ENCODE peak calls at places on chromosome 20, in ten cellular contexts. S is mucosa of descending colon; E is NCI-H187 treated with DMSO at 0.1 percent for 48 hours; Q is stimulated activated CD4-positive, alpha-beta T cell treated with anti-CD3 and anti-CD28 coated beads, Interleukin-1b, Interleukin-23, amount 100 ng/mL, for 1 hour; O is left colon; P is A549; V is NCI-H1105; H is SK-MEL-5; D is central memory CD4-positive, alpha-beta T cell; B is ACHN. A is an unnamed sample.

GRCh38 chr20:61185181-61185580 is 66.9 kb upstream of the CDH4 start:
- DNase-seq in S (no peak), E (no peak), Q (no peak), O (no peak), P (no peak), V (no peak), H (no peak), D (no peak), B (no peak), A (no peak)

GRCh38 chr20:49483706-49484101 is 1.2 kb upstream of the KCNB1 start:
- DNase-seq in S (no peak), E (no peak), Q (no peak), O (no peak), P (no peak), V (no peak), H (no peak), D (no peak), B (no peak), A (no peak)

GRCh38 chr20:44068780-44069191 is 118.2 kb downstream of the JPH2 start:
- DNase-seq in S (no peak), E (no peak), Q (no peak), O (no peak), P (no peak), V (no peak), H (no peak), D (no peak), B (no peak), A (no peak)

GRCh38 chr20:11553603-11554002 is 364.1 kb upstream of the BTBD3 start:
- DNase-seq in S (no peak), E (no peak), Q (no peak), O (no peak), P (peak), V (no peak), H (peak), D (no peak), B (peak), A (no peak)

GRCh38 chr20:63497946-63498935 is 642 bp downstream of the EEF1A2 start:
- DNase-seq in S (no peak), E (no peak), Q (no peak), O (no peak), P (peak), V (peak), H (no peak), D (no peak), B (peak), A (no peak)

GRCh38 chr20:36259177-36259835 is 23.0 kb downstream of the AAR2 start:
- DNase-seq in S (no peak), E (no peak), Q (no peak), O (no peak), P (no peak), V (no peak), H (no peak), D (no peak), B (no peak), A (no peak)

GRCh38 chr20:63553933-63554290 is at the start of gene FNDC11:
- DNase-seq in S (no peak), E (no peak), Q (peak), O (peak), P (no peak), V (no peak), H (no peak), D (no peak), B (peak), A (peak)

GRCh38 chr20:59933849-59934585 is 580 bp upstream of the SYCP2 start:
- DNase-seq in S (peak), E (no peak), Q (peak), O (peak), P (peak), V (no peak), H (peak), D (peak), B (peak), A (peak)

GRCh38 chr20:25063546-25063945 is 5.6 kb upstream of the ACSS1 start:
- DNase-seq in S (peak), E (no peak), Q (no peak), O (no peak), P (no peak), V (no peak), H (no peak), D (no peak), B (no peak), A (no peak)

GRCh38 chr20:64109831-64110391 is 2.5 kb upstream of the NPBWR2 start:
- DNase-seq in S (no peak), E (no peak), Q (no peak), O (no peak), P (no peak), V (no peak), H (no peak), D (no peak), B (no peak), A (no peak)

GRCh38 chr20:37276494-37277252 is 12.8 kb upstream of the MANBAL start:
- DNase-seq in S (peak), E (peak), Q (no peak), O (peak), P (peak), V (no peak), H (peak), D (no peak), B (no peak), A (no peak)

GRCh38 chr20:420721-421574 is 12.8 kb downstream of the RBCK1 start:
- DNase-seq in S (peak), E (peak), Q (no peak), O (peak), P (peak), V (peak), H (peak), D (no peak), B (no peak), A (no peak)

GRCh38 chr20:48521121-48521520 is 306.7 kb downstream of the PREX1 start:
- DNase-seq in S (no peak), E (no peak), Q (no peak), O (no peak), P (no peak), V (no peak), H (no peak), D (no peak), B (no peak), A (no peak)

GRCh38 chr20:46027245-46027853 is 1.7 kb upstream of the SLC12A5 start:
- DNase-seq in S (no peak), E (no peak), Q (no peak), O (peak), P (peak), V (no peak), H (peak), D (no peak), B (peak), A (peak)

GRCh38 chr20:24050119-24050518 is 61.5 kb upstream of the GGTLC1 start:
- DNase-seq in S (no peak), E (no peak), Q (no peak), O (no peak), P (no peak), V (no peak), H (no peak), D (no peak), B (no peak), A (no peak)

GRCh38 chr20:62617711-62618483 is 24.4 kb upstream of the SLCO4A1 start:
- DNase-seq in S (no peak), E (no peak), Q (no peak), O (no peak), P (no peak), V (no peak), H (no peak), D (no peak), B (no peak), A (no peak)